ENCODE peak calls at places on chromosome 20, in ten cellular contexts. One of them, this sample, is unnamed.

GRCh38 chr20:33716498-33716897 is 3.6 kb downstream of the PXMP4 start:
- DNase-seq in heart left ventricle: no peak
- DNase-seq in adrenal gland: no peak
- DNase-seq in CD4-positive, alpha-beta memory T cell: no peak
- DNase-seq in transverse colon: no peak
- DNase-seq in HCT116: no peak
- DNase-seq in colonic mucosa: no peak
- DNase-seq in aorta: no peak
- DNase-seq in esophagus squamous epithelium: no peak
- DNase-seq in Karpas-422: no peak
- DNase-seq in this sample: no peak

GRCh38 chr20:6122873-6123649 is at the start of gene FERMT1:
- DNase-seq in heart left ventricle: peak; percentile 69
- DNase-seq in adrenal gland: peak; percentile 73
- DNase-seq in CD4-positive, alpha-beta memory T cell: no peak
- DNase-seq in transverse colon: peak; percentile 82
- DNase-seq in HCT116: peak; percentile 78
- DNase-seq in colonic mucosa: peak; percentile 89
- DNase-seq in aorta: no peak
- DNase-seq in esophagus squamous epithelium: no peak
- DNase-seq in Karpas-422: no peak
- DNase-seq in this sample: peak; percentile 56

GRCh38 chr20:35523298-35523888 is 6.1 kb downstream of the C20orf173 start:
- DNase-seq in heart left ventricle: no peak
- DNase-seq in adrenal gland: peak; percentile 35
- DNase-seq in CD4-positive, alpha-beta memory T cell: peak; percentile 13
- DNase-seq in transverse colon: no peak
- DNase-seq in HCT116: no peak
- DNase-seq in colonic mucosa: no peak
- DNase-seq in aorta: peak; percentile 44
- DNase-seq in esophagus squamous epithelium: no peak
- DNase-seq in Karpas-422: peak; percentile 74
- DNase-seq in this sample: peak; percentile 47

GRCh38 chr20:38270869-38271608 is 10.5 kb upstream of the KIAA1755 start:
- DNase-seq in heart left ventricle: peak; percentile 82
- DNase-seq in adrenal gland: peak; percentile 26
- DNase-seq in CD4-positive, alpha-beta memory T cell: no peak
- DNase-seq in transverse colon: no peak
- DNase-seq in HCT116: peak; percentile 26
- DNase-seq in colonic mucosa: no peak
- DNase-seq in aorta: peak; percentile 90
- DNase-seq in esophagus squamous epithelium: no peak
- DNase-seq in Karpas-422: no peak
- DNase-seq in this sample: peak; percentile 82

GRCh38 chr20:38649275-38649891 is 47.8 kb downstream of the ARHGAP40 start:
- DNase-seq in heart left ventricle: no peak
- DNase-seq in adrenal gland: peak; percentile 31
- DNase-seq in CD4-positive, alpha-beta memory T cell: no peak
- DNase-seq in transverse colon: no peak
- DNase-seq in HCT116: no peak
- DNase-seq in colonic mucosa: no peak
- DNase-seq in aorta: no peak
- DNase-seq in esophagus squamous epithelium: no peak
- DNase-seq in Karpas-422: peak; percentile 66
- DNase-seq in this sample: no peak

GRCh38 chr20:8039048-8039447 is 19.5 kb upstream of the TMX4 start:
- DNase-seq in heart left ventricle: no peak
- DNase-seq in adrenal gland: no peak
- DNase-seq in CD4-positive, alpha-beta memory T cell: no peak
- DNase-seq in transverse colon: no peak
- DNase-seq in HCT116: no peak
- DNase-seq in colonic mucosa: no peak
- DNase-seq in aorta: no peak
- DNase-seq in esophagus squamous epithelium: no peak
- DNase-seq in Karpas-422: peak; percentile 40
- DNase-seq in this sample: no peak

GRCh38 chr20:49445176-49445575 is 37.3 kb downstream of the KCNB1 start:
- DNase-seq in heart left ventricle: no peak
- DNase-seq in adrenal gland: no peak
- DNase-seq in CD4-positive, alpha-beta memory T cell: no peak
- DNase-seq in transverse colon: no peak
- DNase-seq in HCT116: no peak
- DNase-seq in colonic mucosa: no peak
- DNase-seq in aorta: peak; percentile 56
- DNase-seq in esophagus squamous epithelium: no peak
- DNase-seq in Karpas-422: no peak
- DNase-seq in this sample: no peak

GRCh38 chr20:35084998-35085397 is 7.6 kb downstream of the TRPC4AP start:
- DNase-seq in heart left ventricle: no peak
- DNase-seq in adrenal gland: no peak
- DNase-seq in CD4-positive, alpha-beta memory T cell: no peak
- DNase-seq in transverse colon: no peak
- DNase-seq in HCT116: no peak
- DNase-seq in colonic mucosa: no peak
- DNase-seq in aorta: no peak
- DNase-seq in esophagus squamous epithelium: no peak
- DNase-seq in Karpas-422: no peak
- DNase-seq in this sample: no peak

GRCh38 chr20:57390604-57391438 is at the start of gene RBM38:
- DNase-seq in heart left ventricle: peak; percentile 89
- DNase-seq in adrenal gland: peak; percentile 63
- DNase-seq in CD4-positive, alpha-beta memory T cell: peak; percentile 78
- DNase-seq in transverse colon: peak; percentile 79
- DNase-seq in HCT116: peak; percentile 19
- DNase-seq in colonic mucosa: peak; percentile 74
- DNase-seq in aorta: peak; percentile 65
- DNase-seq in esophagus squamous epithelium: no peak
- DNase-seq in Karpas-422: peak; percentile 99
- DNase-seq in this sample: peak; percentile 61

GRCh38 chr20:50865591-50865990 is 65.6 kb downstream of the ADNP start:
- DNase-seq in heart left ventricle: peak; percentile 54
- DNase-seq in adrenal gland: no peak
- DNase-seq in CD4-positive, alpha-beta memory T cell: no peak
- DNase-seq in transverse colon: no peak
- DNase-seq in HCT116: no peak
- DNase-seq in colonic mucosa: no peak
- DNase-seq in aorta: no peak
- DNase-seq in esophagus squamous epithelium: no peak
- DNase-seq in Karpas-422: no peak
- DNase-seq in this sample: no peak

GRCh38 chr20:10540636-10541493 is 105.8 kb downstream of the SLX4IP start:
- DNase-seq in heart left ventricle: no peak
- DNase-seq in adrenal gland: no peak
- DNase-seq in CD4-positive, alpha-beta memory T cell: no peak
- DNase-seq in transverse colon: no peak
- DNase-seq in HCT116: peak; percentile 75
- DNase-seq in colonic mucosa: no peak
- DNase-seq in aorta: no peak
- DNase-seq in esophagus squamous epithelium: no peak
- DNase-seq in Karpas-422: no peak
- DNase-seq in this sample: peak; percentile 72

GRCh38 chr20:1685304-1686052 is 27.9 kb upstream of the SIRPG start:
- DNase-seq in heart left ventricle: no peak
- DNase-seq in adrenal gland: no peak
- DNase-seq in CD4-positive, alpha-beta memory T cell: no peak
- DNase-seq in transverse colon: no peak
- DNase-seq in HCT116: no peak
- DNase-seq in colonic mucosa: no peak
- DNase-seq in aorta: no peak
- DNase-seq in esophagus squamous epithelium: no peak
- DNase-seq in Karpas-422: no peak
- DNase-seq in this sample: no peak

GRCh38 chr20:24422361-24422760 is 47.1 kb upstream of the SYNDIG1 start:
- DNase-seq in heart left ventricle: no peak
- DNase-seq in adrenal gland: no peak
- DNase-seq in CD4-positive, alpha-beta memory T cell: no peak
- DNase-seq in transverse colon: no peak
- DNase-seq in HCT116: no peak
- DNase-seq in colonic mucosa: no peak
- DNase-seq in aorta: no peak
- DNase-seq in esophagus squamous epithelium: no peak
- DNase-seq in Karpas-422: no peak
- DNase-seq in this sample: no peak

GRCh38 chr20:5114403-5114802 is 5.4 kb downstream of the PCNA start:
- DNase-seq in heart left ventricle: no peak
- DNase-seq in adrenal gland: no peak
- DNase-seq in CD4-positive, alpha-beta memory T cell: no peak
- DNase-seq in transverse colon: no peak
- DNase-seq in HCT116: no peak
- DNase-seq in colonic mucosa: no peak
- DNase-seq in aorta: no peak
- DNase-seq in esophagus squamous epithelium: no peak
- DNase-seq in Karpas-422: no peak
- DNase-seq in this sample: no peak
- H3K36me3 ChIP-seq in heart left ventricle: peaks cover 3% of the 10 kb centered on the region
- H3K36me3 ChIP-seq in adrenal gland: no peaks in the 10 kb centered on the region
- H3K36me3 ChIP-seq in CD4-positive, alpha-beta memory T cell: peaks cover 37% of the 10 kb centered on the region
- H3K36me3 ChIP-seq in transverse colon: no peaks in the 10 kb centered on the region
- H3K36me3 ChIP-seq in HCT116: peaks cover 55% of the 10 kb centered on the region
- H3K36me3 ChIP-seq in colonic mucosa: no peaks in the 10 kb centered on the region
- H3K36me3 ChIP-seq in aorta: no peaks in the 10 kb centered on the region
- H3K36me3 ChIP-seq in esophagus squamous epithelium: peaks cover 6% of the 10 kb centered on the region
- H3K36me3 ChIP-seq in Karpas-422: peaks cover 58% of the 10 kb centered on the region
- H3K36me3 ChIP-seq in this sample: peaks cover 89% of the 10 kb centered on the region

GRCh38 chr20:63102720-63103375 is 96.1 kb upstream of the BHLHE23 start:
- DNase-seq in heart left ventricle: peak; percentile 65
- DNase-seq in adrenal gland: no peak
- DNase-seq in CD4-positive, alpha-beta memory T cell: peak; percentile 68
- DNase-seq in transverse colon: peak; percentile 44
- DNase-seq in HCT116: no peak
- DNase-seq in colonic mucosa: peak; percentile 36
- DNase-seq in aorta: peak; percentile 68
- DNase-seq in esophagus squamous epithelium: no peak
- DNase-seq in Karpas-422: no peak
- DNase-seq in this sample: no peak
- H3K27ac ChIP-seq in heart left ventricle: no peak overlapping the region
- H3K27ac ChIP-seq in adrenal gland: no peak overlapping the region
- H3K27ac ChIP-seq in CD4-positive, alpha-beta memory T cell: peak overlapping the region; percentile 91
- H3K27ac ChIP-seq in transverse colon: peak overlapping the region; percentile 63
- H3K27ac ChIP-seq in HCT116: peak overlapping the region; percentile 29
- H3K27ac ChIP-seq in colonic mucosa: no peak overlapping the region
- H3K27ac ChIP-seq in aorta: no peak overlapping the region
- H3K27ac ChIP-seq in esophagus squamous epithelium: peak overlapping the region; percentile 75
- H3K27ac ChIP-seq in Karpas-422: no peak overlapping the region
- H3K27ac ChIP-seq in this sample: no peak overlapping the region

DNA sequence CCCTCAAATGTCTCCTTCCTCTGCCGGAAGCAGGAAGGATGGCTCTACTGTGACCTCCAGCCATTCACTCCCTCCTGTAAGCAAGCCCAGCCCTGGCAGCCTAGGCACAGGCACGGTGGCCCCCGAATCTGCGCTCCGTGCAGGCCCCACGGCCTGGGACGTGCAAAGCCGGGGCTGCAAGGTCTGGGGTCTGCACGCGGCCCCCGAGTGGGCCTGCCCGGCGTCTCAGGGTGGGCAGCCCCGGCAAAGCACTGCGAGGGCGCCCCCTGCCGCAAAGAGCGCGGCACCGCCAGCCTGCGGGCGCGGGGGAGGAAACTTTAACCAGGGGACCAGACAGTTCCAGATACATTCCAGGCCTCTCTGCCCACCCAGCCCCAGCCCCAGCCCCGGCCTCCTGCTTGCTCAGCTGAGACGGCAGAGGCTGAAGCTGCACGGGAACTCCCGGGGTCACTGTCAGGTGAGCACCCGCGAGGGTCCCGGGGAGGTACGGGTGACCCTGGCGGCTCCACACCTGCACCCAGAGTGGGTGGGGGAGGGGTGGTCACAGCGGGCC is 98.8 kb downstream of the ASXL1 start:
- DNase-seq in heart left ventricle: peak; percentile 69
- DNase-seq in adrenal gland: peak; percentile 55
- DNase-seq in CD4-positive, alpha-beta memory T cell: no peak
- DNase-seq in transverse colon: no peak
- DNase-seq in HCT116: no peak
- DNase-seq in colonic mucosa: no peak
- DNase-seq in aorta: no peak
- DNase-seq in esophagus squamous epithelium: no peak
- DNase-seq in Karpas-422: peak; percentile 74
- DNase-seq in this sample: peak; percentile 50
- H3K4me3 ChIP-seq in heart left ventricle: peak overlapping the region; percentile 55
- H3K4me3 ChIP-seq in adrenal gland: peak overlapping the region; percentile 42
- H3K4me3 ChIP-seq in CD4-positive, alpha-beta memory T cell: no peak overlapping the region
- H3K4me3 ChIP-seq in transverse colon: peak overlapping the region; percentile 43
- H3K4me3 ChIP-seq in HCT116: no peak overlapping the region
- H3K4me3 ChIP-seq in colonic mucosa: peak overlapping the region; percentile 4
- H3K4me3 ChIP-seq in aorta: peak overlapping the region; percentile 7
- H3K4me3 ChIP-seq in esophagus squamous epithelium: peak overlapping the region; percentile 43
- H3K4me3 ChIP-seq in Karpas-422: peak overlapping the region; percentile 59
- H3K4me3 ChIP-seq in this sample: peak overlapping the region; percentile 30

DNA sequence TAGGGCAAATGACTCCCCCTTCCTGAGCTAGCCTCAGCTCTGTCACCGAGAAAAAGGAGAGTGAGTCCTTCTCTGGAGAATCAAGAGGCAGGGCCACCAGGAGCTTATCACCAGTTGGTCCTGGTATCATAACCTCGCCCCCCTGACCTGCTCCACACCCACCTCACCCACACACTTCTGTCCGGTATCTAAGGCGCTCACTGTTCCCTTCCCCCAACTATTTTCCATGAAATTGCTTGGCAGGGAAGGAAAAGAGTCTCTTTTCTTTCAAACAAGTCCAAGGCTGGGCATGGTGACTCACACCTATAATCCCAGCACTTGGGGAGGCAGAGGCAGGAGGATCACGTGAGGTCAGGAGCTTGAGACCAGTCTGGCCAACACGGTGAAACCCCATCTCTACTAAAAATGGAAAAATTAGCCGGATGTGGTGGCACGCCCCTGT is 77.6 kb downstream of the ZMYND8 start:
- DNase-seq in heart left ventricle: no peak
- DNase-seq in adrenal gland: peak; percentile 84
- DNase-seq in CD4-positive, alpha-beta memory T cell: no peak
- DNase-seq in transverse colon: no peak
- DNase-seq in HCT116: peak; percentile 68
- DNase-seq in colonic mucosa: no peak
- DNase-seq in aorta: no peak
- DNase-seq in esophagus squamous epithelium: no peak
- DNase-seq in Karpas-422: no peak
- DNase-seq in this sample: peak; percentile 62
- H3K36me3 ChIP-seq in heart left ventricle: peaks cover 6% of the 10 kb centered on the region
- H3K36me3 ChIP-seq in adrenal gland: no peaks in the 10 kb centered on the region
- H3K36me3 ChIP-seq in CD4-positive, alpha-beta memory T cell: peaks cover 64% of the 10 kb centered on the region
- H3K36me3 ChIP-seq in transverse colon: no peaks in the 10 kb centered on the region
- H3K36me3 ChIP-seq in HCT116: peaks cover 31% of the 10 kb centered on the region
- H3K36me3 ChIP-seq in colonic mucosa: no peaks in the 10 kb centered on the region
- H3K36me3 ChIP-seq in aorta: peaks cover 7% of the 10 kb centered on the region
- H3K36me3 ChIP-seq in esophagus squamous epithelium: peaks cover 10% of the 10 kb centered on the region
- H3K36me3 ChIP-seq in Karpas-422: peaks cover 55% of the 10 kb centered on the region
- H3K36me3 ChIP-seq in this sample: peaks cover 60% of the 10 kb centered on the region

DNA sequence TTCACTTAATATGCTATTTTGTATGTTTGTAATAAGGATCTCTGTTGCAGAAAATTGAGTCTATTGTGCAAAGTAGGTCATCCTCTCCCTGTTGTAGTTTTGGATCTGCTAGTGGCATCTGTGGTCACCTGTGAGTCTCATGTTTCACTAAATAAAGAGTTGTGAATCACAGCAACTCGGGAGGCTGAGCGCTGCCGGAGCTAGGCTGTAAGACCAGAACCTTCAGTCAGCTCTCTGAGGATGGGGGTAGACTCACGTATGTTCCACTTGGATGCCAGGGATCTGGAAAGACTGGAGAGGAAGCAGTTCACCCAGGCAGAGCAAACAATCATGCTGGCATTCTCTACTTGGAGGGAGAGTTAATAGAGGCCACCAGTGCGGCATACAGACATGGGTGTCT is 187.3 kb upstream of the FOXA2 start:
- DNase-seq in heart left ventricle: no peak
- DNase-seq in adrenal gland: no peak
- DNase-seq in CD4-positive, alpha-beta memory T cell: no peak
- DNase-seq in transverse colon: no peak
- DNase-seq in HCT116: no peak
- DNase-seq in colonic mucosa: no peak
- DNase-seq in aorta: no peak
- DNase-seq in esophagus squamous epithelium: no peak
- DNase-seq in Karpas-422: no peak
- DNase-seq in this sample: no peak
- H3K27ac ChIP-seq in heart left ventricle: no peak overlapping the region
- H3K27ac ChIP-seq in adrenal gland: no peak overlapping the region
- H3K27ac ChIP-seq in CD4-positive, alpha-beta memory T cell: no peak overlapping the region
- H3K27ac ChIP-seq in transverse colon: no peak overlapping the region
- H3K27ac ChIP-seq in HCT116: no peak overlapping the region
- H3K27ac ChIP-seq in colonic mucosa: no peak overlapping the region
- H3K27ac ChIP-seq in aorta: no peak overlapping the region
- H3K27ac ChIP-seq in esophagus squamous epithelium: no peak overlapping the region
- H3K27ac ChIP-seq in Karpas-422: no peak overlapping the region
- H3K27ac ChIP-seq in this sample: no peak overlapping the region

This sample was measured in SJSA1.